ENCODE peak calls at places on chromosomes 13 and 19, in four cellular contexts. One of them, this sample, is unnamed.
A peak's percentile ranks its signal among the peaks of the same experiment; 100 is the strongest.

GRCh38 chr19:6616011-6616410 is 25.1 kb upstream of the CD70 start:
- DNase-seq in IMR-90: no peak
- DNase-seq in mesendoderm: no peak
- DNase-seq in H1: no peak
- DNase-seq in this sample: no peak

GRCh38 chr13:106597190-106597589 is 29.3 kb upstream of the ARGLU1 start:
- DNase-seq in IMR-90: no peak
- DNase-seq in mesendoderm: no peak
- DNase-seq in H1: no peak
- DNase-seq in this sample: no peak

GRCh38 chr13:29472317-29472961 is 123.0 kb downstream of the SLC7A1 start:
- DNase-seq in IMR-90: peak; percentile 58
- DNase-seq in mesendoderm: peak; percentile 76
- DNase-seq in H1: peak; percentile 78
- DNase-seq in this sample: peak; percentile 66

GRCh38 chr19:3760871-3761361 is 576 bp downstream of the APBA3 start:
- DNase-seq in IMR-90: peak; percentile 8
- DNase-seq in mesendoderm: peak; percentile 14
- DNase-seq in H1: no peak
- DNase-seq in this sample: no peak

GRCh38 chr13:86569974-86570373 is 770.8 kb upstream of the SLITRK6 start:
- DNase-seq in IMR-90: no peak
- DNase-seq in mesendoderm: no peak
- DNase-seq in H1: no peak
- DNase-seq in this sample: no peak

GRCh38 chr13:113582841-113583631 is 1.5 kb upstream of the TFDP1 start:
- DNase-seq in IMR-90: no peak
- DNase-seq in mesendoderm: no peak
- DNase-seq in H1: peak; percentile 44
- DNase-seq in this sample: peak; percentile 33

GRCh38 chr19:6527893-6528543 is 2.8 kb upstream of the TNFSF9 start:
- DNase-seq in IMR-90: no peak
- DNase-seq in mesendoderm: no peak
- DNase-seq in H1: no peak
- DNase-seq in this sample: no peak

GRCh38 chr19:19410553-19411550 is 5.4 kb downstream of the GATAD2A start:
- DNase-seq in IMR-90: no peak
- DNase-seq in mesendoderm: peak; percentile 13
- DNase-seq in H1: no peak
- DNase-seq in this sample: no peak

GRCh38 chr13:21033224-21033855 is 28.0 kb downstream of the LATS2 start:
- DNase-seq in IMR-90: no peak
- DNase-seq in mesendoderm: peak; percentile 22
- DNase-seq in H1: no peak
- DNase-seq in this sample: no peak

GRCh38 chr13:109968876-109969577 is 182.6 kb upstream of the IRS2 start:
- DNase-seq in IMR-90: no peak
- DNase-seq in mesendoderm: no peak
- DNase-seq in H1: no peak
- DNase-seq in this sample: no peak

GRCh38 chr13:70362820-70363219 is 254.6 kb upstream of the KLHL1 start:
- DNase-seq in IMR-90: no peak
- DNase-seq in mesendoderm: no peak
- DNase-seq in H1: no peak
- DNase-seq in this sample: no peak

GRCh38 chr13:70183041-70183440 is 74.8 kb upstream of the KLHL1 start:
- DNase-seq in IMR-90: no peak
- DNase-seq in mesendoderm: peak; percentile 60
- DNase-seq in H1: no peak
- DNase-seq in this sample: no peak

GRCh38 chr19:31350693-31351211 is 1.5 kb upstream of the TSHZ3 start:
- DNase-seq in IMR-90: peak; percentile 56
- DNase-seq in mesendoderm: peak; percentile 54
- DNase-seq in H1: peak; percentile 79
- DNase-seq in this sample: peak; percentile 43

GRCh38 chr19:1956143-1956537 is 15.2 kb downstream of the CSNK1G2 start:
- DNase-seq in IMR-90: no peak
- DNase-seq in mesendoderm: no peak
- DNase-seq in H1: no peak
- DNase-seq in this sample: no peak

GRCh38 chr13:24272452-24273161 is 36.8 kb upstream of the C1QTNF9 start:
- DNase-seq in IMR-90: no peak
- DNase-seq in mesendoderm: no peak
- DNase-seq in H1: no peak
- DNase-seq in this sample: no peak

GRCh38 chr19:5090780-5091575 is 122.1 kb downstream of the KDM4B start:
- DNase-seq in IMR-90: peak; percentile 15
- DNase-seq in mesendoderm: peak; percentile 50
- DNase-seq in H1: no peak
- DNase-seq in this sample: no peak

GRCh38 chr19:38721977-38722773 is 22.1 kb downstream of the CAPN12 start:
- DNase-seq in IMR-90: no peak
- DNase-seq in mesendoderm: no peak
- DNase-seq in H1: no peak
- DNase-seq in this sample: no peak

GRCh38 chr13:90545070-90545840 is 802.2 kb upstream of the MIR17HG start:
- DNase-seq in IMR-90: no peak
- DNase-seq in mesendoderm: no peak
- DNase-seq in H1: no peak
- DNase-seq in this sample: no peak

GRCh38 chr13:48491423-48492122 is 41.3 kb downstream of the RCBTB2 start:
- DNase-seq in IMR-90: peak; percentile 22
- DNase-seq in mesendoderm: no peak
- DNase-seq in H1: no peak
- DNase-seq in this sample: no peak

GRCh38 chr13:41700790-41701310 is 243.5 kb downstream of the RGCC start:
- DNase-seq in IMR-90: peak; percentile 66
- DNase-seq in mesendoderm: no peak
- DNase-seq in H1: no peak
- DNase-seq in this sample: no peak

GRCh38 chr19:55907746-55908145 is 24.4 kb downstream of the NLRP13 start:
- DNase-seq in IMR-90: no peak
- DNase-seq in mesendoderm: no peak
- DNase-seq in H1: no peak
- DNase-seq in this sample: no peak

DNA sequence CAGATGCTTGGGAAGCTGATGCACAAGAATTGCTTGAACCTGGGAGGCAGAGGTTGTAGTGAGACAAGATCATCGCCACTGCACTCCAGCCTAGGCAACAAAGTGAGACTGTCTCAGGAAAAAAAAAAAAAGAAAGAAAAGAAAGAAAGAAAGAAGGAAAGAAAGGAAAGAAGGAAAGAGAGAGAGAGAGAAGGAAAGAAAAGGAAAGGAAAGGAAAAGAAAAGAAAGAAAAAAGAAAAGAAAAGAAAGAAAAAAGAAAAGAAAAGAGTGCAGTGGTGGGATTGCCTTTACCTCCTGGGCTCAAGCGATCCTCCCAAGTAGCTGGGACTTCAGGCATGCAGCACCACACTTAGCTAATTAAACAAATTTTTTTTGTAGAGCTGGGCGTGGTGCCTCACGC is 12.9 kb downstream of the OLFM2 start:
- DNase-seq in IMR-90: no peak
- DNase-seq in mesendoderm: no peak
- DNase-seq in H1: no peak
- DNase-seq in this sample: no peak
- H4K5ac ChIP-seq in IMR-90: no peak overlapping the region
- H4K5ac ChIP-seq in mesendoderm: no peak overlapping the region
- H4K5ac ChIP-seq in H1: no peak overlapping the region
- H4K5ac ChIP-seq in this sample: no peak overlapping the region

GRCh38 chr19:35872180-35872579 is 3.8 kb downstream of the APLP1 start:
- DNase-seq in IMR-90: no peak
- DNase-seq in mesendoderm: peak; percentile 49
- DNase-seq in H1: no peak
- DNase-seq in this sample: no peak
- H4K5ac ChIP-seq in IMR-90: no peak overlapping the region
- H4K5ac ChIP-seq in mesendoderm: no peak overlapping the region
- H4K5ac ChIP-seq in H1: no peak overlapping the region
- H4K5ac ChIP-seq in this sample: no peak overlapping the region

GRCh38 chr19:22137791-22138190 is 59.0 kb downstream of the ZNF676 start:
- DNase-seq in IMR-90: no peak
- DNase-seq in mesendoderm: no peak
- DNase-seq in H1: no peak
- DNase-seq in this sample: no peak
- H4K5ac ChIP-seq in IMR-90: no peak overlapping the region
- H4K5ac ChIP-seq in mesendoderm: no peak overlapping the region
- H4K5ac ChIP-seq in H1: no peak overlapping the region
- H4K5ac ChIP-seq in this sample: no peak overlapping the region

GRCh38 chr19:23943411-23943810 is 28.7 kb downstream of the ZNF726 start:
- DNase-seq in IMR-90: no peak
- DNase-seq in mesendoderm: no peak
- DNase-seq in H1: no peak
- DNase-seq in this sample: no peak
- H4K5ac ChIP-seq in IMR-90: no peak overlapping the region
- H4K5ac ChIP-seq in mesendoderm: no peak overlapping the region
- H4K5ac ChIP-seq in H1: no peak overlapping the region
- H4K5ac ChIP-seq in this sample: no peak overlapping the region

GRCh38 chr19:33419763-33420080 is 46.2 kb downstream of the CEBPG start:
- DNase-seq in IMR-90: no peak
- DNase-seq in mesendoderm: peak; percentile 72
- DNase-seq in H1: peak; percentile 79
- DNase-seq in this sample: peak; percentile 76

GRCh38 chr19:33422369-33423180 is 49.1 kb downstream of the CEBPG start:
- DNase-seq in IMR-90: no peak
- DNase-seq in mesendoderm: no peak
- DNase-seq in H1: no peak
- DNase-seq in this sample: no peak

GRCh38 chr19:33418871-33419762 is 45.6 kb downstream of the CEBPG start:
- DNase-seq in IMR-90: no peak
- DNase-seq in mesendoderm: no peak
- DNase-seq in H1: no peak
- DNase-seq in this sample: no peak

GRCh38 chr19:33420821-33421220 is 47.3 kb downstream of the CEBPG start:
- DNase-seq in IMR-90: no peak
- DNase-seq in mesendoderm: no peak
- DNase-seq in H1: no peak
- DNase-seq in this sample: no peak

GRCh38 chr19:33421368-33421767 is 47.9 kb downstream of the CEBPG start:
- DNase-seq in IMR-90: no peak
- DNase-seq in mesendoderm: no peak
- DNase-seq in H1: no peak
- DNase-seq in this sample: no peak
- H4K5ac ChIP-seq in IMR-90: no peak overlapping the region
- H4K5ac ChIP-seq in mesendoderm: no peak overlapping the region
- H4K5ac ChIP-seq in H1: no peak overlapping the region
- H4K5ac ChIP-seq in this sample: no peak overlapping the region

GRCh38 chr13:108349269-108349668 is 79.8 kb downstream of the TNFSF13B start:
- DNase-seq in IMR-90: no peak
- DNase-seq in mesendoderm: no peak
- DNase-seq in H1: no peak
- DNase-seq in this sample: no peak

GRCh38 chr13:108357228-108357627 is 87.7 kb downstream of the TNFSF13B start:
- DNase-seq in IMR-90: no peak
- DNase-seq in mesendoderm: no peak
- DNase-seq in H1: no peak
- DNase-seq in this sample: no peak

GRCh38 chr13:108352599-108352998 is 83.1 kb downstream of the TNFSF13B start:
- DNase-seq in IMR-90: no peak
- DNase-seq in mesendoderm: no peak
- DNase-seq in H1: no peak
- DNase-seq in this sample: no peak
- H4K5ac ChIP-seq in IMR-90: no peak overlapping the region
- H4K5ac ChIP-seq in mesendoderm: no peak overlapping the region
- H4K5ac ChIP-seq in H1: no peak overlapping the region
- H4K5ac ChIP-seq in this sample: no peak overlapping the region

GRCh38 chr19:42090687-42091086 is 14.7 kb downstream of the ZNF574 start:
- DNase-seq in IMR-90: no peak
- DNase-seq in mesendoderm: no peak
- DNase-seq in H1: no peak
- DNase-seq in this sample: no peak
- H4K5ac ChIP-seq in IMR-90: no peak overlapping the region
- H4K5ac ChIP-seq in mesendoderm: no peak overlapping the region
- H4K5ac ChIP-seq in H1: no peak overlapping the region
- H4K5ac ChIP-seq in this sample: no peak overlapping the region

This sample was measured in H9.